ENCODE peak calls at places on chromosome 7, in eight cellular contexts. One of them, this sample, is unnamed.

GRCh38 chr7:30936650-30937245 is 25.1 kb downstream of the AQP1 start:
- DNase-seq in transverse colon: no peak
- DNase-seq in AG04450: no peak
- DNase-seq in cardiac fibroblast: no peak
- DNase-seq in brain microvascular endothelial cell: no peak
- DNase-seq in OCI-LY7: no peak
- DNase-seq in CD8-positive, alpha-beta T cell: no peak
- DNase-seq in lower lobe of right lung: no peak
- DNase-seq in this sample: no peak

GRCh38 chr7:21960922-21961321 is 15.2 kb upstream of the CDCA7L start:
- DNase-seq in transverse colon: no peak
- DNase-seq in AG04450: no peak
- DNase-seq in cardiac fibroblast: peak
- DNase-seq in brain microvascular endothelial cell: peak
- DNase-seq in OCI-LY7: no peak
- DNase-seq in CD8-positive, alpha-beta T cell: no peak
- DNase-seq in lower lobe of right lung: no peak
- DNase-seq in this sample: peak

GRCh38 chr7:4603843-4604231 is 78.3 kb upstream of the FOXK1 start:
- DNase-seq in transverse colon: no peak
- DNase-seq in AG04450: no peak
- DNase-seq in cardiac fibroblast: no peak
- DNase-seq in brain microvascular endothelial cell: no peak
- DNase-seq in OCI-LY7: no peak
- DNase-seq in CD8-positive, alpha-beta T cell: no peak
- DNase-seq in lower lobe of right lung: no peak
- DNase-seq in this sample: no peak

GRCh38 chr7:14637968-14638367 is 264.6 kb downstream of the DGKB start:
- DNase-seq in transverse colon: no peak
- DNase-seq in AG04450: no peak
- DNase-seq in cardiac fibroblast: peak
- DNase-seq in brain microvascular endothelial cell: no peak
- DNase-seq in OCI-LY7: no peak
- DNase-seq in CD8-positive, alpha-beta T cell: no peak
- DNase-seq in lower lobe of right lung: no peak
- DNase-seq in this sample: no peak

GRCh38 chr7:149714081-149714909 is 59.1 kb downstream of the ZNF467 start:
- DNase-seq in transverse colon: peak
- DNase-seq in AG04450: peak
- DNase-seq in cardiac fibroblast: peak
- DNase-seq in brain microvascular endothelial cell: peak
- DNase-seq in OCI-LY7: peak
- DNase-seq in CD8-positive, alpha-beta T cell: peak
- DNase-seq in lower lobe of right lung: peak
- DNase-seq in this sample: no peak

GRCh38 chr7:148944935-148945934 is 61.1 kb upstream of the EZH2 start:
- DNase-seq in transverse colon: no peak
- DNase-seq in AG04450: peak
- DNase-seq in cardiac fibroblast: peak
- DNase-seq in brain microvascular endothelial cell: peak
- DNase-seq in OCI-LY7: no peak
- DNase-seq in CD8-positive, alpha-beta T cell: no peak
- DNase-seq in lower lobe of right lung: no peak
- DNase-seq in this sample: no peak

GRCh38 chr7:152882576-152883310 is 123.2 kb downstream of the ACTR3B start:
- DNase-seq in transverse colon: no peak
- DNase-seq in AG04450: no peak
- DNase-seq in cardiac fibroblast: no peak
- DNase-seq in brain microvascular endothelial cell: no peak
- DNase-seq in OCI-LY7: no peak
- DNase-seq in CD8-positive, alpha-beta T cell: no peak
- DNase-seq in lower lobe of right lung: no peak
- DNase-seq in this sample: no peak

GRCh38 chr7:69276011-69276729 is 322.1 kb upstream of the AUTS2 start:
- DNase-seq in transverse colon: no peak
- DNase-seq in AG04450: no peak
- DNase-seq in cardiac fibroblast: peak
- DNase-seq in brain microvascular endothelial cell: no peak
- DNase-seq in OCI-LY7: no peak
- DNase-seq in CD8-positive, alpha-beta T cell: no peak
- DNase-seq in lower lobe of right lung: no peak
- DNase-seq in this sample: peak

GRCh38 chr7:76185187-76185915 is 16.3 kb upstream of the SRRM3 start:
- DNase-seq in transverse colon: no peak
- DNase-seq in AG04450: no peak
- DNase-seq in cardiac fibroblast: no peak
- DNase-seq in brain microvascular endothelial cell: no peak
- DNase-seq in OCI-LY7: no peak
- DNase-seq in CD8-positive, alpha-beta T cell: no peak
- DNase-seq in lower lobe of right lung: no peak
- DNase-seq in this sample: no peak

GRCh38 chr7:154998481-154998880 is 4.4 kb downstream of the PAXIP1 start:
- DNase-seq in transverse colon: no peak
- DNase-seq in AG04450: no peak
- DNase-seq in cardiac fibroblast: no peak
- DNase-seq in brain microvascular endothelial cell: no peak
- DNase-seq in OCI-LY7: no peak
- DNase-seq in CD8-positive, alpha-beta T cell: no peak
- DNase-seq in lower lobe of right lung: no peak
- DNase-seq in this sample: no peak

GRCh38 chr7:155003215-155003999 is 483 bp upstream of the PAXIP1 start:
- DNase-seq in transverse colon: peak
- DNase-seq in AG04450: peak
- DNase-seq in cardiac fibroblast: peak
- DNase-seq in brain microvascular endothelial cell: peak
- DNase-seq in OCI-LY7: peak
- DNase-seq in CD8-positive, alpha-beta T cell: peak
- DNase-seq in lower lobe of right lung: peak
- DNase-seq in this sample: no peak

GRCh38 chr7:155002411-155003214 is at the start of gene PAXIP1:
- DNase-seq in transverse colon: peak
- DNase-seq in AG04450: no peak
- DNase-seq in cardiac fibroblast: no peak
- DNase-seq in brain microvascular endothelial cell: no peak
- DNase-seq in OCI-LY7: peak
- DNase-seq in CD8-positive, alpha-beta T cell: peak
- DNase-seq in lower lobe of right lung: peak
- DNase-seq in this sample: no peak

GRCh38 chr7:155001756-155002410 is 1.0 kb downstream of the PAXIP1 start:
- DNase-seq in transverse colon: no peak
- DNase-seq in AG04450: no peak
- DNase-seq in cardiac fibroblast: peak
- DNase-seq in brain microvascular endothelial cell: no peak
- DNase-seq in OCI-LY7: peak
- DNase-seq in CD8-positive, alpha-beta T cell: no peak
- DNase-seq in lower lobe of right lung: no peak
- DNase-seq in this sample: no peak

GRCh38 chr7:155000795-155001194 is 2.1 kb downstream of the PAXIP1 start:
- DNase-seq in transverse colon: peak
- DNase-seq in AG04450: no peak
- DNase-seq in cardiac fibroblast: no peak
- DNase-seq in brain microvascular endothelial cell: no peak
- DNase-seq in OCI-LY7: peak
- DNase-seq in CD8-positive, alpha-beta T cell: no peak
- DNase-seq in lower lobe of right lung: no peak
- DNase-seq in this sample: no peak
- TF ChIP-seq CTCF in transverse colon: peak
- TF ChIP-seq CTCF in AG04450: no peak
- TF ChIP-seq CTCF in cardiac fibroblast: no peak
- TF ChIP-seq CTCF in brain microvascular endothelial cell: no peak
- TF ChIP-seq CTCF in OCI-LY7: peak
- TF ChIP-seq CTCF in CD8-positive, alpha-beta T cell: no peak
- TF ChIP-seq CTCF in lower lobe of right lung: no peak
- TF ChIP-seq CTCF in this sample: no peak

GRCh38 chr7:2661096-2661449 is 26.9 kb upstream of the AMZ1 start:
- DNase-seq in transverse colon: no peak
- DNase-seq in AG04450: no peak
- DNase-seq in cardiac fibroblast: no peak
- DNase-seq in brain microvascular endothelial cell: no peak
- DNase-seq in OCI-LY7: no peak
- DNase-seq in CD8-positive, alpha-beta T cell: no peak
- DNase-seq in lower lobe of right lung: no peak
- DNase-seq in this sample: no peak
- TF ChIP-seq CTCF in transverse colon: no peak
- TF ChIP-seq CTCF in AG04450: no peak
- TF ChIP-seq CTCF in cardiac fibroblast: no peak
- TF ChIP-seq CTCF in brain microvascular endothelial cell: no peak
- TF ChIP-seq CTCF in OCI-LY7: peak
- TF ChIP-seq CTCF in CD8-positive, alpha-beta T cell: no peak
- TF ChIP-seq CTCF in lower lobe of right lung: no peak
- TF ChIP-seq CTCF in this sample: no peak

GRCh38 chr7:96870201-96870600 is 135.2 kb upstream of the DLX6 start:
- DNase-seq in transverse colon: no peak
- DNase-seq in AG04450: no peak
- DNase-seq in cardiac fibroblast: no peak
- DNase-seq in brain microvascular endothelial cell: no peak
- DNase-seq in OCI-LY7: no peak
- DNase-seq in CD8-positive, alpha-beta T cell: no peak
- DNase-seq in lower lobe of right lung: no peak
- DNase-seq in this sample: no peak
- TF ChIP-seq CTCF in transverse colon: no peak
- TF ChIP-seq CTCF in AG04450: no peak
- TF ChIP-seq CTCF in cardiac fibroblast: no peak
- TF ChIP-seq CTCF in brain microvascular endothelial cell: no peak
- TF ChIP-seq CTCF in OCI-LY7: no peak
- TF ChIP-seq CTCF in CD8-positive, alpha-beta T cell: no peak
- TF ChIP-seq CTCF in lower lobe of right lung: no peak
- TF ChIP-seq CTCF in this sample: no peak

DNA sequence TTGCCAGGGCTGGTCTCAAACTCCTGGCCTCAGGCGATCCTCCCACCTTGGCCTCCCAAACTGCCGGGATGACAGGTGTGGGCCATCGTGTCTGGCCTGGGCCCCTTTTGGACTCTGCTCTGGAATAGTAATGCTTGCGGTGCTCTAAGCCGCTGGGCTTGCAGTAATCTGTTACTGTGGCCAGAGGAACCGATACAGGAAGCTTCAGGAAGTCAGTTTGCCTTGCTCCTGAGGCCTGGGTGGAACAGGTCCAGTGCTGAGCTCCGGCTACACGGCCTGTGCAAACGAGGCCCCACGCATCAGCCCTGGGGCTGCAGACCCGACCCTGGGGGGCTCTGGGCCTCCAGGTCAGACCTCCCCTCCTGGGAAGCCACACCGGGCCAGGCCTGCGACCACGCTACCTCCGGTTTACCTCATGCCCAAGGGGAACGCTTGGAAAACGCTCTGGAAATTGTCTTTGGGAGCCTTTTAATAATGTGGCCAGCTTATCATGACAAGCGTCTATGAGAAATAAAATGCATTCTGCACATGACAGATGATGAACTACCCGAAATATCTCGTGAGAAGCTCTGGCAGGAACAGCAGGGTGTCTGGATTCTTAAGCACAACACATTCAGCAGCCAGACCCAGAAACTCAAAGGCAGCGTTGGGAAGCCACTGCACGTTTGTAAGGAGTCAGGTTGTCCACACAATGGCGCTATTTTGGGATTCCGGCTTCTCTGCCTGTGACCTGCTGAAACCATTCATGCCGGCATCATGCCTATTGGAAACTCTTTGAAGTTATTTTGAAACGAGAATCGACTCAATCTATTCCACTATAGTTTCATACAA is 10.1 kb upstream of the ADAP1 start:
- DNase-seq in transverse colon: no peak
- DNase-seq in AG04450: no peak
- DNase-seq in cardiac fibroblast: peak
- DNase-seq in brain microvascular endothelial cell: peak
- DNase-seq in OCI-LY7: peak
- DNase-seq in CD8-positive, alpha-beta T cell: no peak
- DNase-seq in lower lobe of right lung: peak
- DNase-seq in this sample: no peak
- TF ChIP-seq CTCF in transverse colon: no peak
- TF ChIP-seq CTCF in AG04450: peak
- TF ChIP-seq CTCF in cardiac fibroblast: peak
- TF ChIP-seq CTCF in brain microvascular endothelial cell: peak
- TF ChIP-seq CTCF in OCI-LY7: peak
- TF ChIP-seq CTCF in CD8-positive, alpha-beta T cell: no peak
- TF ChIP-seq CTCF in lower lobe of right lung: no peak
- TF ChIP-seq CTCF in this sample: no peak

This sample was measured in AG04449.